ENCODE peak calls at places on chromosomes 11 and 22, in eight cellular contexts. X is SJCRH30; W is naive thymus-derived CD4-positive, alpha-beta T cell; V is lower lobe of right lung; G is IMR-90; O is HAP-1; J is colonic mucosa; Z is fibroblast of lung. Q is an unnamed sample. For H3K27me3 and H3K4me1, the result is how much of the 10 kb centered on the place peaks cover.

GRCh38 chr11:100469835-100470234 is 217.3 kb upstream of the ARHGAP42 start:
- DNase-seq in Z (no peak), J (no peak), O (no peak), X (no peak), G (no peak), V (no peak), W (no peak), Q (no peak)

GRCh38 chr22:30270841-30271240 is 4.2 kb upstream of the OSM start:
- DNase-seq in W (no peak), V (peak), G (peak), J (peak), X (no peak), O (no peak), Z (peak), Q (peak)

GRCh38 chr11:79092791-79093313 is 348.0 kb downstream of the TENM4 start:
- DNase-seq in W (no peak), O (no peak), X (peak), J (no peak), V (no peak), Z (peak), G (peak), Q (no peak)

GRCh38 chr11:2401436-2401984 is 960 bp downstream of the TSSC4 start:
- DNase-seq in Z (no peak), G (no peak), W (no peak), O (no peak), J (no peak), V (no peak), X (no peak), Q (no peak)

GRCh38 chr11:9347100-9347499 is 32.7 kb upstream of the TMEM41B start:
- DNase-seq in W (peak), X (no peak), O (no peak), G (no peak), J (no peak), V (no peak), Z (peak), Q (no peak)

GRCh38 chr11:100805509-100806199 is 118.6 kb downstream of the ARHGAP42 start:
- DNase-seq in X (no peak), W (no peak), O (no peak), Z (peak), G (peak), V (no peak), J (no peak), Q (no peak)

GRCh38 chr11:133934599-133935550 is 21.9 kb downstream of the IGSF9B start:
- DNase-seq in X (peak), J (peak), Z (peak), W (no peak), V (no peak), G (peak), O (peak), Q (peak)

GRCh38 chr22:29113329-29113728 is 40.5 kb downstream of the KREMEN1 start:
- DNase-seq in W (no peak), J (no peak), X (no peak), O (no peak), V (no peak), Z (no peak), G (peak), Q (no peak)

GRCh38 chr22:45212306-45212709 is 28.4 kb downstream of the KIAA0930 start:
- DNase-seq in V (peak), O (no peak), Z (peak), X (peak), G (peak), J (peak), W (no peak), Q (peak)

GRCh38 chr11:72613977-72614376 is 60.2 kb downstream of the PDE2A start:
- DNase-seq in X (no peak), J (peak), V (peak), G (no peak), W (no peak), O (no peak), Z (no peak), Q (no peak)

GRCh38 chr11:57444362-57445074 is 15.8 kb upstream of the RTN4RL2 start:
- DNase-seq in O (no peak), J (peak), W (no peak), G (no peak), X (no peak), V (no peak), Z (no peak), Q (no peak)

GRCh38 chr22:39839917-39840510 is 53.5 kb downstream of the ENTHD1 start:
- DNase-seq in Z (no peak), O (no peak), G (no peak), W (peak), V (no peak), X (no peak), J (no peak), Q (no peak)

GRCh38 chr11:56876621-56877312 is 111.9 kb upstream of the OR5AK2 start:
- DNase-seq in Z (peak), G (peak), O (no peak), V (no peak), W (no peak), J (no peak), X (no peak), Q (no peak)

GRCh38 chr11:131409307-131409706 is 38.9 kb downstream of the NTM start:
- DNase-seq in O (no peak), J (no peak), G (no peak), W (no peak), Z (no peak), X (no peak), V (no peak), Q (no peak)

GRCh38 chr11:77819921-77820564 is 479 bp downstream of the RSF1 start:
- DNase-seq in G (peak), W (no peak), O (peak), Z (peak), J (peak), V (peak), X (no peak), Q (peak)

GRCh38 chr11:2420502-2421225 is 20.1 kb downstream of the TSSC4 start:
- DNase-seq in G (peak), X (peak), W (peak), V (peak), J (peak), O (peak), Z (peak), Q (peak)

GRCh38 chr22:39454385-39454871 is 2.4 kb upstream of the MGAT3 start:
- DNase-seq in V (no peak), J (peak), X (peak), O (no peak), W (no peak), Z (peak), G (no peak), Q (no peak)

GRCh38 chr22:27754247-27754887 is 47.2 kb downstream of the MN1 start:
- DNase-seq in J (no peak), Z (peak), G (no peak), X (peak), O (no peak), W (no peak), V (peak), Q (no peak)

GRCh38 chr11:13277719-13278619 is at the start of gene BMAL1:
- DNase-seq in V (peak), X (no peak), J (peak), O (no peak), W (no peak), G (no peak), Z (peak), Q (peak)

GRCh38 chr11:117839234-117839882 is 14.8 kb upstream of the FXYD2 start:
- DNase-seq in Z (no peak), J (no peak), O (no peak), G (no peak), X (no peak), W (no peak), V (no peak), Q (no peak)

GRCh38 chr11:27205269-27205668 is 157.7 kb downstream of the CCDC34 start:
- DNase-seq in V (no peak), G (no peak), X (no peak), J (peak), O (no peak), W (no peak), Z (no peak), Q (no peak)

GRCh38 chr11:110711776-110712642 is at the start of gene ARHGAP20:
- DNase-seq in O (peak), Z (peak), W (peak), J (peak), V (peak), G (peak), X (no peak), Q (peak)

GRCh38 chr11:100961633-100962032 is 168.0 kb downstream of the PGR start:
- DNase-seq in X (no peak), G (peak), V (no peak), O (no peak), J (no peak), Z (peak), W (no peak), Q (no peak)

GRCh38 chr11:128469220-128469619 is 118.1 kb downstream of the ETS1 start:
- DNase-seq in O (no peak), Z (no peak), G (no peak), W (no peak), J (no peak), V (no peak), X (no peak), Q (no peak)

GRCh38 chr11:128720522-128720985 is 26.7 kb downstream of the FLI1 start:
- DNase-seq in X (no peak), J (no peak), G (no peak), O (peak), W (peak), V (peak), Z (peak), Q (no peak)

DNA sequence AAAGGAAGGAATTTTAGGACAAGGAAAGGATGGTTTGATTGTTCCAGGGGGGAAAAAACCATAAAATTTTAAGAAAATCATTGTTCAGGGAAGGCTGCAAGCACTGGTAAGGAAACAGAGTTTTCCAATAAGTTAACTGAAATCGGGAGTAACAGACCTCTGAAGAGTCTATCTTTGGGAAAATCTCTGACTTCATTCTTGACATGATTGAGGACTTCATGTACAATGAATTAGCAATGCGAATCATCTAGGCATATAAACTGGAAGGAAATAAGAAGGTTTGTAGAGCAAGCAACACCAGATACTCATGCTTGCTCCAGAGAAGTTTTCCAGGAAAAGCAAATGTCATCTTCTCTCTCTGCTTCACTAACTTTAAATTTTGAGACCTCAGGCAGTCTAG is 18.5 kb downstream of the APLP2 start:
- DNase-seq in X (no peak), J (no peak), W (no peak), O (no peak), Z (no peak), G (no peak), V (no peak), Q (no peak)
- H3K27me3 ChIP-seq in X (under half), J (under half), W (under half), O (under half), Z (under half), G (under half), V (under half), Q (under half)

GRCh38 chr11:121889931-121890330 is 226.1 kb downstream of the BLID start:
- DNase-seq in W (no peak), O (no peak), J (no peak), Z (peak), V (no peak), X (no peak), G (peak), Q (no peak)

GRCh38 chr11:121886005-121886739 is 229.8 kb downstream of the BLID start:
- DNase-seq in O (no peak), J (no peak), V (no peak), Z (no peak), W (no peak), X (peak), G (no peak), Q (peak)

GRCh38 chr11:121886956-121887355 is 229.1 kb downstream of the BLID start:
- DNase-seq in O (no peak), G (no peak), Z (no peak), V (no peak), W (no peak), X (no peak), J (no peak), Q (no peak)

GRCh38 chr11:121889168-121889567 is 226.8 kb downstream of the BLID start:
- DNase-seq in V (no peak), X (no peak), W (no peak), O (no peak), Z (peak), G (peak), J (no peak), Q (no peak)

DNA sequence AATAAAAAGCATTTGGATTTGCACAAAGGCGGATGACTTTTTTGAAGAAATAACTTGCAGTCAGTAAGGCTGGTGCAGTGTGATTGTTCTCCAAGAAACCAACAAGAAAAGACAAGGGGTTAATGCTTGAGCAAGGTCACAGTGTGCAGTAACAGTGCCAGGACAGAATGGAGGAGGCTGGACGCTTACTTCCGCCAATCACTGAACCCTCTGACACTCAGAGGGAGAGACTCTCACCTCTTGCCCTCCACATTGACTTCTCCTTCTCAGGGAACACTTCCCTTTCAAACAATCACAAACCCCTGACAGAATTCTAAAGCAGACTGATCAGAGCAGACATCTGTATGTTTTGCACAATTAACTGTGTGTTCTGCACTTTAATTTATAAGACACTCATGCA is 228.5 kb downstream of the BLID start:
- DNase-seq in V (no peak), Z (no peak), O (no peak), J (no peak), G (no peak), W (no peak), X (no peak), Q (no peak)
- H3K4me1 ChIP-seq in V (under half), Z (under half), O (under half), J (under half), G (under half), W (under half), X (under half), Q (under half)

DNA sequence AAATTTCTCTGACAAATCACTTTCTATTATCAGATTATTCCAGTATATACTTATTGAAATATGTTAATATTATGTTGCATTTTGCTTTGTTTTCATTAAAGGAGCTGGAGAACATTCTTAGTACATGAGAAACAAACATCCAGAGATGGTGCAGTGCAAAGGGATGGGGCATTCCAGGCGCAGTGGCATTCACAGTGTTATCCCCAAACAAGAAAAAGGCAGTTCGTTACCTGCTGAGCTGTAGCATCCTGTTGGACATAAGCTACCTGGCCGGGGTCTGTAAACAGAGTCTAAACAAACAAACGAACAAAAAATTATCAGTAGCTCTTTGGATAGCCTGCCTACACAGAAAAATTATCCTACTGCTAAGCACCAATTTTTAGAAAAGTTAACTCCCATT is 47.4 kb downstream of the PRDM10 start:
- DNase-seq in J (no peak), V (no peak), G (no peak), Z (no peak), W (no peak), O (no peak), X (no peak), Q (no peak)
- H3K27me3 ChIP-seq in J (under half), V (under half), G (under half), Z (under half), W (under half), O (under half), X (under half), Q (under half)

GRCh38 chr22:49962012-49962750 is 1.6 kb downstream of the PIM3 start:
- DNase-seq in G (peak), J (peak), X (peak), O (peak), Z (peak), W (peak), V (peak), Q (peak)
- H3K4me1 ChIP-seq in G (under half), J (under half), X (under half), O (under half), Z (under half), W (under half), V (half or more), Q (half or more)

GRCh38 chr11:124869331-124869730 is 4.1 kb downstream of the ROBO3 start:
- DNase-seq in X (no peak), W (no peak), J (no peak), Z (no peak), V (no peak), G (no peak), O (no peak), Q (no peak)
- H3K27me3 ChIP-seq in X (under half), W (under half), J (half or more), Z (half or more), V (half or more), G (half or more), O (half or more), Q (half or more)

DNA sequence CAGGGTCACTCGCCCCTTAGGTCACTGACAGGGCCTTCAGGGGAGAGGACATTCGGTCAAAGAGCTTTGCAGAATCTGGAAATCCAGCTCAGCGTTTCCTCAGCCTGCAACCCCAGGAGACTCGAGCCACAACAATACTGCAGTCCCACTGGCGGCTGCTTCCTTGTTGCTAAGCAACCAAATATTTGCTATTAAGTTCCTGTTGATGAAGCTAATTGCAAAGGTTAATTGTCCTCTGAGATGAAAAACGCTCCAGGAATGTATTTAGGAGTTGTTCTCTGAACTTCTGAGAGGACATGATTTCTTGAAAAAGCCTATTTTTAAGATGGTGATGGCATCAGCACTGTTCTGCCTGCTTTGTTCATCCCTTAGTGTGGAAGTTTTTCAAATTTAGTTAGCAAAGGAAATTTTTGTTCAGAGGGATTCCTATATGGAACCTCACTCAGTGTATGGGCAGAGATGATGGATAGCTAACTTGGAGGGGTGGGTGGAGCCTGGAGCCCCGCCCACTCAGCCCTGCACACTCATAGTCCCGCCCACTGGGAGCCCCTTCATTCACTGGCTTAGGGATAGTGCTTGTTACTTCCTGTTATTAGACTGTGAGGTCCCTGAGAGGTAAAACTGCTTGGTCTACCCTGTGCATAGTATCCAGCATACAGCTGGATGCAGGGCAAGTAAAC is 109.1 kb downstream of the CSNK2A3 start:
- DNase-seq in Z (no peak), J (no peak), G (no peak), W (peak), X (peak), V (no peak), O (peak), Q (peak)
- H3K4me1 ChIP-seq in Z (under half), J (under half), G (under half), W (under half), X (under half), V (under half), O (under half), Q (under half)

GRCh38 chr11:44332665-44333064 is 22.7 kb upstream of the ALX4 start:
- DNase-seq in J (no peak), O (no peak), G (no peak), Z (no peak), X (peak), W (no peak), V (no peak), Q (no peak)
- H3K27me3 ChIP-seq in J (under half), O (under half), G (half or more), Z (under half), X (under half), W (under half), V (half or more), Q (half or more)

DNA sequence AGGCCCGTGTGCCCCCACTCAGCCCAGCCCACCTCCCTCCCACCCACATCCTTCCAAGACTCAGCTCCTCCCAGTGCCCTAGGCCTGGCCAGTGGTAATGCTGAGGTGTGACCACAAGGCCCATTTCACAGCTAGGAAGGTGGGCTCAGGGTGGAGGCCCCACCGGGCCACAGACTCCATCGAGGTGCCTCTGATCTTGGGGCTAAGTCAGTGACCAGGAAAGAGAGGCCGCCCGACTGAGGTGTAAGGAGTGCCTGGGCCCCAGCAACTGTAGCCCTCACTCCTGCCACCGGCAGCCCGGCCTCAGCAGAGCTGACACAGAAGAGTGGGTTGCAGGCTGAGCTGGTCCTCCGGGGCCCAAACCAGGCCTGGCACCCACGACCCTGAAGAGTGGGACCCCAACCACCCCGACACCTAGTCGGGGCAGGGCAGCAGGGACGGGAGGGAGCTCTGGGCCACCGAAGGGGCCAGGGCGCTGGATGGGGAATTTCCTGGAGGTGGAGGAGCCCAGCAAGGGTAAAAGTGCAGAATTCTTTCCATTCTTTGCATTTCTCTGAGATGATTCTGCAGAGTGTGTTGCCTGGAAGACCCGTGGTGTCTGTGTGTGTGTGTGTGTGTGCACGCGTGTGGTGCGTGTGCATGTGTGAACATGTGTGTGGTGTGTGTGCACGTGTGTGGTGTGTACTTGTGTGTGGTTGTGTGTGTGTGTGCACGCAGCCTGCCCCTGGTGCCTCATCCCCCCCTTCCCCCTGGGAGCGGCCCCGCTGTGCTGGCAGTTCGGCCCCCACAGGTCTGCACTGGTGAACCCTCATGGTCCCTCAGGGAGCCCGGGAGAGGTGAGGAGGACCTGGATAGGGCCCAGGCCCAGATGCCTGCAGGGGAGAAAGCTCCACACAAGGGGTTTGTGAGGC is 8.3 kb upstream of the PIM3 start:
- DNase-seq in V (no peak), J (no peak), Z (peak), O (no peak), X (no peak), W (no peak), G (peak), Q (no peak)
- H3K4me1 ChIP-seq in V (half or more), J (under half), Z (under half), O (under half), X (half or more), W (under half), G (under half), Q (half or more)